ENCODE peak calls at places on chromosomes 4 and X, in nine cellular contexts. P is astrocyte of the cerebellum; D is activated CD4-positive, alpha-beta T cell treated with anti-CD3 and anti-CD28 coated beads, Interleukin-2, amount 50 U/mL, for 1 hour; Q is esophagus squamous epithelium; X is occipital lobe; I is endodermal cell; N is coronary artery; V is CD4-positive, alpha-beta T cell; A is adipocyte. U is an unnamed sample.

GRCh38 chr4:164866817-164867490 is 10.0 kb upstream of the APELA start:
- DNase-seq in P (no peak), X (no peak), Q (no peak), V (no peak), A (no peak), D (no peak), I (peak; percentile 80), N (no peak), U (no peak)

GRCh38 chr4:8828869-8829268 is 42.8 kb downstream of the HMX1 start:
- DNase-seq in X (no peak), N (peak; percentile 4), D (no peak), A (no peak), I (peak; percentile 8), Q (no peak), V (no peak), P (no peak), U (no peak)

GRCh38 chr4:152528060-152528459 is 7.8 kb downstream of the FBXW7 start:
- DNase-seq in N (no peak), V (no peak), Q (no peak), D (no peak), P (no peak), A (no peak), I (no peak), X (no peak), U (no peak)

GRCh38 chrX:50117477-50117876 is 83.3 kb downstream of the AKAP4 start:
- DNase-seq in D (no peak), X (no peak), Q (no peak), I (no peak), N (no peak), V (no peak), A (no peak), P (no peak), U (no peak)

GRCh38 chrX:150303386-150304097 is 59.6 kb upstream of the MAMLD1 start:
- DNase-seq in P (no peak), I (no peak), A (no peak), N (no peak), V (no peak), Q (no peak), X (no peak), D (no peak), U (no peak)

GRCh38 chr4:186643501-186644315 is 79.9 kb downstream of the FAT1 start:
- DNase-seq in A (peak; percentile 52), V (no peak), I (no peak), Q (no peak), X (no peak), P (peak; percentile 31), N (no peak), D (no peak), U (no peak)

GRCh38 chr4:149521611-149522010 is 294.0 kb downstream of the IQCM start:
- DNase-seq in N (no peak), A (no peak), D (no peak), I (no peak), P (no peak), V (no peak), X (no peak), Q (no peak), U (no peak)

GRCh38 chr4:165873298-165874071 is 448 bp downstream of the TLL1 start:
- DNase-seq in V (no peak), D (no peak), I (peak; percentile 79), X (peak; percentile 11), N (no peak), Q (no peak), A (peak; percentile 62), P (no peak), U (peak; percentile 14)

GRCh38 chr4:182367153-182367552 is 124.0 kb downstream of the TENM3 start:
- DNase-seq in N (no peak), X (no peak), P (no peak), I (no peak), A (no peak), V (no peak), D (no peak), Q (no peak), U (no peak)

GRCh38 chrX:39749135-39749534 is 348.6 kb downstream of the BCOR start:
- DNase-seq in D (no peak), Q (no peak), A (no peak), P (no peak), X (no peak), I (no peak), V (no peak), N (no peak), U (peak; percentile 47)

GRCh38 chr4:21790437-21791029 is 158.0 kb downstream of the KCNIP4 start:
- DNase-seq in V (no peak), I (no peak), P (peak; percentile 45), D (no peak), N (no peak), Q (no peak), X (no peak), A (peak; percentile 80), U (no peak)

GRCh38 chr4:16521156-16521915 is 295.1 kb upstream of the TAPT1 start:
- DNase-seq in N (no peak), X (no peak), V (no peak), I (no peak), A (no peak), Q (no peak), P (no peak), D (no peak), U (no peak)

GRCh38 chr4:6605114-6605513 is 30.1 kb downstream of the MAN2B2 start:
- DNase-seq in D (no peak), I (no peak), N (no peak), A (no peak), X (no peak), Q (no peak), P (no peak), V (no peak), U (no peak)

GRCh38 chrX:153750126-153750774 is 13.8 kb upstream of the PLXNB3 start:
- DNase-seq in P (no peak), D (no peak), Q (no peak), X (no peak), N (no peak), V (no peak), I (peak; percentile 32), A (no peak), U (no peak)

GRCh38 chr4:98148856-98149255 is 5.6 kb upstream of the STPG2 start:
- DNase-seq in A (peak; percentile 65), X (no peak), I (no peak), V (no peak), P (no peak), N (no peak), D (no peak), Q (no peak), U (no peak)

GRCh38 chr4:43286137-43286536 is 393.6 kb downstream of the GRXCR1 start:
- DNase-seq in X (no peak), D (no peak), I (no peak), V (no peak), N (no peak), A (no peak), Q (no peak), P (no peak), U (no peak)

GRCh38 chr4:168732714-168733113 is 235.9 kb downstream of the PALLD start:
- DNase-seq in P (no peak), X (no peak), I (no peak), A (no peak), Q (no peak), D (no peak), N (no peak), V (no peak), U (no peak)

GRCh38 chr4:40963912-40964478 is 214.2 kb downstream of the NSUN7 start:
- DNase-seq in A (peak; percentile 48), V (no peak), P (peak; percentile 27), I (no peak), D (no peak), N (no peak), Q (no peak), X (no peak), U (no peak)

GRCh38 chr4:145207934-145208333 is 27.5 kb upstream of the OTUD4 start:
- DNase-seq in P (no peak), V (no peak), N (no peak), A (no peak), Q (no peak), X (no peak), I (no peak), D (no peak), U (no peak)

GRCh38 chr4:139889901-139890300 is 224.3 kb downstream of the MGST2 start:
- DNase-seq in I (no peak), V (no peak), A (no peak), N (no peak), Q (no peak), D (no peak), P (no peak), X (no peak), U (no peak)

GRCh38 chr4:37561803-37562207 is 124.4 kb downstream of the RELL1 start:
- DNase-seq in Q (no peak), D (no peak), I (no peak), N (no peak), A (no peak), P (peak; percentile 19), V (no peak), X (no peak), U (no peak)

GRCh38 chr4:62470421-62470983 is 1270.4 kb downstream of the ADGRL3 start:
- DNase-seq in D (no peak), V (no peak), A (no peak), N (no peak), Q (no peak), X (no peak), I (no peak), P (no peak), U (no peak)

GRCh38 chrX:41457618-41458192 is 10.6 kb downstream of the NYX start:
- DNase-seq in X (no peak), N (no peak), I (peak; percentile 78), Q (no peak), D (no peak), P (no peak), A (no peak), V (no peak), U (no peak)

GRCh38 chr4:125316781-125317525 is 2.2 kb downstream of the FAT4 start:
- DNase-seq in N (peak; percentile 79), V (no peak), X (no peak), I (peak; percentile 81), A (peak; percentile 61), Q (no peak), P (no peak), D (no peak), U (no peak)

GRCh38 chr4:81454498-81454897 is 17.2 kb downstream of the RASGEF1B start:
- DNase-seq in V (no peak), I (no peak), N (no peak), X (no peak), P (no peak), A (no peak), Q (no peak), D (no peak), U (no peak)

GRCh38 chr4:121428721-121429120 is 47.9 kb upstream of the QRFPR start:
- DNase-seq in P (no peak), N (no peak), I (no peak), X (no peak), A (peak; percentile 31), D (no peak), Q (no peak), V (no peak), U (no peak)